ENCODE peak calls at places on chromosomes 16 and 17, in eight cellular contexts. T, C, M, D, G, E, V and O are unnamed samples.

GRCh38 chr17:6872941-6873340 is 41.4 kb upstream of the TEKT1 start:
- DNase-seq in T (no peak), C (no peak), M (no peak), D (no peak), G (no peak), E (no peak), V (no peak), O (no peak)

GRCh38 chr16:2902337-2903130 is 9.2 kb upstream of the FLYWCH1 start:
- DNase-seq in T (no peak), C (no peak), M (no peak), D (no peak), G (no peak), E (no peak), V (no peak), O (no peak)

GRCh38 chr16:56776562-56776961 is 46.6 kb downstream of the NUP93 start:
- DNase-seq in T (no peak), C (no peak), M (no peak), D (no peak), G (no peak), E (no peak), V (peak; percentile 54), O (no peak)

GRCh38 chr16:80554037-80554436 is 13.2 kb downstream of the DYNLRB2 start:
- DNase-seq in T (no peak), C (no peak), M (no peak), D (no peak), G (no peak), E (no peak), V (no peak), O (no peak)

GRCh38 chr16:69132424-69133252 is at the start of the genes CHTF8 and UTP4:
- DNase-seq in T (peak; percentile 11), C (peak; percentile 62), M (peak; percentile 73), D (peak; percentile 69), G (peak; percentile 83), E (peak; percentile 16), V (peak; percentile 92), O (no peak)

GRCh38 chr17:27944546-27945332 is 51.6 kb upstream of the LYRM9 start:
- DNase-seq in T (no peak), C (no peak), M (no peak), D (no peak), G (no peak), E (no peak), V (no peak), O (no peak)

GRCh38 chr17:2071421-2072281 is 16.7 kb downstream of the HIC1 start:
- DNase-seq in T (no peak), C (no peak), M (no peak), D (no peak), G (no peak), E (no peak), V (peak; percentile 83), O (no peak)

GRCh38 chr17:78121801-78122220 is 6.7 kb downstream of the TMC6 start:
- DNase-seq in T (no peak), C (no peak), M (no peak), D (no peak), G (no peak), E (no peak), V (no peak), O (no peak)

GRCh38 chr17:34852614-34853013 is 108.6 kb downstream of the CCT6B start:
- DNase-seq in T (no peak), C (no peak), M (peak; percentile 16), D (no peak), G (no peak), E (no peak), V (no peak), O (no peak)